ENCODE peak calls at places on chromosomes 5 and 9, in eight cellular contexts. D is myocyte; V is pons; G is suprapubic skin; Q is foreskin fibroblast; H is prostate gland; N is left colon; K is stimulated activated CD4-positive, alpha-beta T cell treated with anti-CD3 and anti-CD28 coated beads, Interleukin-4, amount 100 ng/mL, for 1 hour. J is an unnamed sample.

GRCh38 chr5:117454716-117455212 is 880.1 kb upstream of the SEMA6A start:
- DNase-seq in H (peak), K (peak), D (peak), Q (peak), G (peak), N (peak), V (no peak), J (peak)

GRCh38 chr5:25862276-25862675 is 1176.1 kb downstream of the CDH9 start:
- DNase-seq in D (no peak), K (no peak), H (no peak), G (no peak), N (no peak), Q (no peak), V (no peak), J (no peak)

GRCh38 chr9:113427629-113428028 is 17.1 kb downstream of the C9orf43 start:
- DNase-seq in V (no peak), G (no peak), H (no peak), Q (peak), D (no peak), K (no peak), N (no peak), J (no peak)

GRCh38 chr9:22147818-22148573 is 138.9 kb upstream of the CDKN2B start:
- DNase-seq in Q (peak), D (peak), V (no peak), G (no peak), H (no peak), N (no peak), K (no peak), J (no peak)

GRCh38 chr9:12719431-12719830 is 26.2 kb downstream of the TYRP1 start:
- DNase-seq in H (no peak), N (no peak), D (peak), Q (peak), V (peak), G (no peak), K (no peak), J (no peak)

GRCh38 chr9:38066907-38067610 is 2.0 kb downstream of the SHB start:
- DNase-seq in K (peak), N (peak), D (peak), V (peak), H (peak), G (peak), Q (peak), J (peak)

GRCh38 chr5:126514159-126515141 is 80.6 kb downstream of the ALDH7A1 start:
- DNase-seq in N (no peak), Q (no peak), V (no peak), G (no peak), D (peak), K (no peak), H (no peak), J (no peak)

GRCh38 chr9:16333697-16334096 is 536.8 kb downstream of the BNC2 start:
- DNase-seq in D (no peak), N (no peak), G (no peak), H (no peak), K (no peak), V (peak), Q (peak), J (no peak)

GRCh38 chr5:68137451-68138190 is 77.9 kb upstream of the PIK3R1 start:
- DNase-seq in V (no peak), N (no peak), G (no peak), Q (peak), K (no peak), D (peak), H (no peak), J (no peak)

GRCh38 chr9:72280913-72281500 is 84.0 kb downstream of the ZFAND5 start:
- DNase-seq in K (peak), D (peak), H (peak), Q (peak), N (peak), V (peak), G (no peak), J (peak)

GRCh38 chr9:134338394-134339182 is 12.3 kb downstream of the RXRA start:
- DNase-seq in Q (no peak), V (peak), N (no peak), K (no peak), D (no peak), G (no peak), H (no peak), J (no peak)

GRCh38 chr9:92097997-92098482 is 17.2 kb downstream of the SPTLC1 start:
- DNase-seq in D (no peak), K (peak), V (peak), N (peak), H (peak), Q (peak), G (peak), J (peak)

GRCh38 chr9:112331676-112331955 is 1.8 kb downstream of the PTBP3 start:
- DNase-seq in D (no peak), K (no peak), V (peak), H (no peak), N (no peak), Q (no peak), G (no peak), J (no peak)

GRCh38 chr5:73152411-73153388 is 20.3 kb upstream of the TMEM174 start:
- DNase-seq in G (no peak), K (no peak), D (no peak), V (no peak), N (no peak), Q (no peak), H (no peak), J (no peak)

GRCh38 chr5:123696948-123697347 is 185.0 kb downstream of the CSNK1G3 start:
- DNase-seq in D (peak), H (peak), Q (peak), N (peak), K (no peak), V (peak), G (peak), J (no peak)

GRCh38 chr5:172044631-172045314 is 38.3 kb upstream of the FBXW11 start:
- DNase-seq in D (peak), Q (no peak), G (no peak), K (no peak), N (no peak), V (no peak), H (no peak), J (no peak)